ENCODE peak calls at places on chromosomes 3 and 15, in seven cellular contexts. C is HFFc6, X is GM20000, K is cardiac fibroblast, E is AG04450, R is fibroblast of lung, G is psoas muscle. N is an unnamed sample.

GRCh38 chr3:184786271-184787010 is 25.5 kb upstream of the VPS8 start:
- DNase-seq in C (peak; percentile 92), X (no peak), K (peak; percentile 88), E (peak; percentile 74), R (peak; percentile 76), G (peak; percentile 73), N (peak; percentile 73)

GRCh38 chr3:153130312-153130977 is 31.6 kb upstream of the RAP2B start:
- DNase-seq in C (peak; percentile 67), X (peak; percentile 43), K (peak; percentile 60), E (no peak), R (peak; percentile 85), G (no peak), N (no peak)

GRCh38 chr15:74257623-74258022 is 21.5 kb downstream of the CCDC33 start:
- DNase-seq in C (no peak), X (no peak), K (no peak), E (no peak), R (no peak), G (no peak), N (no peak)

GRCh38 chr3:151538706-151539403 is 78.0 kb upstream of the IGSF10 start:
- DNase-seq in C (no peak), X (no peak), K (peak; percentile 47), E (no peak), R (peak; percentile 39), G (no peak), N (no peak)

GRCh38 chr3:9701006-9701405 is 2.6 kb upstream of the CPNE9 start:
- DNase-seq in C (no peak), X (no peak), K (no peak), E (no peak), R (no peak), G (no peak), N (no peak)

GRCh38 chr15:81858136-81858535 is 187.7 kb downstream of the MEX3B start:
- DNase-seq in C (no peak), X (no peak), K (no peak), E (no peak), R (no peak), G (no peak), N (no peak)

GRCh38 chr15:69585937-69586336 is 133.3 kb downstream of the RPLP1 start:
- DNase-seq in C (no peak), X (no peak), K (no peak), E (no peak), R (no peak), G (no peak), N (no peak)

GRCh38 chr3:53089511-53089910 is 40.7 kb downstream of the RFT1 start:
- DNase-seq in C (no peak), X (no peak), K (peak; percentile 63), E (no peak), R (no peak), G (no peak), N (no peak)

GRCh38 chr3:112403101-112403500 is 70.1 kb downstream of the CD200 start:
- DNase-seq in C (no peak), X (no peak), K (no peak), E (no peak), R (no peak), G (no peak), N (no peak)

DNA sequence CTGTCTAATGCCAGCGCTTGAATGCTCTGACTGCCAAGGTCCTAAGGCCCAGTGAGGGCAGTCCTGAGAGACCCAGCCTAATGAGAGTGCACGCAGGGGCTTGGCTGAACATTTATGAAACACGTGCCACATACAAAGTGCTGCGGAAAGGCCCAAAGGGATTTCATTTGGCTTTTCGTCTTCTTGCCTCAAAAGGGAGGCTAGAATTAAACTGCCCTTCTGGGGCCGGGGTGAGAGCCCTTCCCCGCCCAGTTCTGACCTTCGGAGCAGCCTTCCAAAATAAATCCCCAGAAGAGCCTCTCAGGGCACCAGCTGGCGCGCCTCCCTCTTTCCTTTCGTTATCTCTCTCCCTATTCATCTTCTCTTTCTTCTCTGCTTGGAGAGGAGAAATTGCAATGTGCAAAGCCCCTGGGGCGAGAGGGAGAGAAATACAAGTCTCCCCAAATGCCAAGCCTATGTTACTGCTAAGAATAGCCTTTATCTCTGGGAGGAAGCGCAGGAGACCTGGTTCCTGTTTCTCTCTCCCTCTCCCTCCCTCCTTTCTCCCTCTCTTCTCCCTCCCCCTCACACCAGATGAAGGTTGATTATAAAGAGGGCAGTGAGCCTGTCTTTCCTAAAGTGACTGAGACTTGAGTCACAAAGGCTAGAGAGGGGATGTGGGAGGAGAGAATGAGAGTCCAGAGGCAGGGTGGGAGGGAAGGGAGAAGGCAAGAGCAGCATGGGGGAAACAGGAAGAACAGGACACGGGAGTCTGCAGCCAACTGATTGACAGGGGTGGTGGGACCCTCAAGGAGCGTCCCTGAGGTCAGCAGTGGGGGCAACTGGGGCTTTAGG is 36.7 kb upstream of the NDUFB4 start:
- DNase-seq in C (peak; percentile 85), X (no peak), K (peak; percentile 54), E (peak; percentile 26), R (peak; percentile 87), G (no peak), N (no peak)
- TF ChIP-seq CTCF in C (peak; percentile 71), X (no peak), K (no peak), E (no peak), R (no peak), G (no peak), N (no peak)

GRCh38 chr3:186268616-186269448 is 93.2 kb downstream of the DGKG start:
- DNase-seq in C (peak; percentile 26), X (no peak), K (peak; percentile 36), E (no peak), R (peak; percentile 14), G (no peak), N (peak; percentile 46)
- TF ChIP-seq CTCF in C (peak; percentile 63), X (peak; percentile 8), K (peak; percentile 39), E (peak; percentile 52), R (peak; percentile 54), G (no peak), N (no peak)

GRCh38 chr3:100993309-100993708 is at the start of gene ABI3BP:
- DNase-seq in C (peak; percentile 79), X (no peak), K (peak; percentile 89), E (peak; percentile 42), R (peak; percentile 82), G (peak; percentile 80), N (peak; percentile 26)

GRCh38 chr3:100984257-100984772 is 8.9 kb downstream of the ABI3BP start:
- DNase-seq in C (peak; percentile 3), X (no peak), K (no peak), E (no peak), R (no peak), G (no peak), N (no peak)

GRCh38 chr3:100982710-100983109 is 10.5 kb downstream of the ABI3BP start:
- DNase-seq in C (peak; percentile 14), X (no peak), K (peak; percentile 85), E (no peak), R (peak; percentile 58), G (peak; percentile 67), N (no peak)

GRCh38 chr3:100992086-100993033 is 861 bp downstream of the ABI3BP start:
- DNase-seq in C (peak; percentile 53), X (no peak), K (peak; percentile 69), E (no peak), R (no peak), G (no peak), N (no peak)

DNA sequence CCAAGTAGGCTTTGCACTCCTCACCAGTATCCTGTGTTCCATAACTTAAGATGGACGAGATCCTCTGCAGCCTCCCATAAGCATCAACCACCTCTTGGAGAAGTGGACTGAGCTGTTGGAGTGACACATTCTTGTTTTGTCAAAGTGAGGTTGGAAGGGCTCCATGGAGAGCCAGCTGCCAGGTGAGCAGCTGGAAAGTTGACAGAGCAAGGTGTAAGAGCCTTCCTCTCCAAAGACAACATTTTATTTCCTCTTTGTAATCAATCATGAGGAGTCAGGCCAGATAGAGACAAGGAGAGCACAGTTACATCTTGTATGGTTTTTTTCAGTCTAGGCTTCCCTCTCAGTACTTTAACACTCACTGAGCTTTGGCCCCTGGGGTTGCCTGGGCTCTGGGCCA is 5.1 kb downstream of the ABI3BP start:
- DNase-seq in C (no peak), X (no peak), K (no peak), E (no peak), R (no peak), G (no peak), N (no peak)
- TF ChIP-seq CTCF in C (no peak), X (no peak), K (no peak), E (no peak), R (no peak), G (no peak), N (no peak)

DNA sequence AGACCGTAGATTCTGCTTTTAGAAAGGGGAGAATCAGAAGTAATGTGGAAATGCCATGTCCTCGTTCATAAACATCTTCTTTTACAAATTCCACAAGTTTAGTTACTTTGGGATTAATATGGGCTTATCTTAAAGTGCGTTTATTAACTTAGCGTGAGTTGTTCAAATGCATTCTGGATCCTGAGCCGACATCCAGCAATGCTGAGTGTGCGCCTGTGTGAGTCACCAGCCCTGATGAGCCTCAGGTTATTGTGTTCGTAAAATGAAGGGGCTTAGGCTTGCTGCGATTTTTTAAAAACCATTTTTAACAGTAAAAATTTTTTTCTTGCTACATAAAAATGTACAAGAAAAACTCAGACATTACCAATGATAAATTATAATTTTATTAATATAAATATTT is 57.9 kb downstream of the TFRC start:
- DNase-seq in C (no peak), X (no peak), K (no peak), E (no peak), R (no peak), G (no peak), N (no peak)
- TF ChIP-seq CTCF in C (no peak), X (no peak), K (no peak), E (no peak), R (no peak), G (no peak), N (no peak)

GRCh38 chr3:55884066-55884465 is 397.0 kb upstream of the WNT5A start:
- DNase-seq in C (no peak), X (no peak), K (no peak), E (no peak), R (no peak), G (no peak), N (no peak)

GRCh38 chr3:55885721-55886120 is 398.6 kb upstream of the WNT5A start:
- DNase-seq in C (no peak), X (no peak), K (no peak), E (peak; percentile 34), R (peak; percentile 74), G (no peak), N (peak; percentile 43)

GRCh38 chr3:55884491-55885285 is 397.6 kb upstream of the WNT5A start:
- DNase-seq in C (no peak), X (no peak), K (no peak), E (no peak), R (peak; percentile 19), G (no peak), N (no peak)

GRCh38 chr3:55891106-55891505 is 404.0 kb upstream of the WNT5A start:
- DNase-seq in C (no peak), X (no peak), K (no peak), E (no peak), R (no peak), G (no peak), N (no peak)

DNA sequence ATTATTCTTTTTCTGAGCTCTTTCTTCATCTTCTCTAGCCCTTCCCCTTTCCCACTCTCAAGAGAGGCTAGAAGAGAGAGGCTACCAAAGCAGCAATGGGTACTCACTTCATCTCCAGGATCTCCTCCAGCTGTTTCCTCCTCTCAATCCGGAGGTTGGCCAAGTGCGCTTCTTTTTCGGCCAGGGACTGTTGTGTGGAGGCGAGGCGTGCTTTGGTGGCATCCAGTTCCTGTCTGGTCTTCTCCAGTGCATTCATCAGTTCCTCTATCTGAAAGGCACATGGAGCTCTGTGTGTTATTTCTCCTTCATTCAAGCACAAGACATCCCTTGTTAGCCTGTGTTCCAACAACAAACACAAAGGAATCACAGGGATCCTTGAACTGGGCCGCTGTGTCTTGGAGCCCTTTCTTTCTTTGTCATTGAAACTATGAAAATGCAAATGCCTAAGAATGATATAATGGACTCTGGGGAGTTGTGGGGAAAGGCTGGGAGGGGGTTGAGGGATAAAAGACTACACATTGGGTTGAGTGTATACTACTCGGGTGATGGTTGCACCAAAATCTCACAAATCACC is 401.3 kb upstream of the WNT5A start:
- DNase-seq in C (no peak), X (no peak), K (no peak), E (no peak), R (no peak), G (no peak), N (no peak)
- TF ChIP-seq CTCF in C (no peak), X (no peak), K (no peak), E (no peak), R (no peak), G (no peak), N (no peak)